ENCODE peak calls at places on chromosomes 12 and 14, in six cellular contexts. D is IMR-90, O is H9, J is trophoblast cell, V is H1, W is neuronal stem cell. Y is an unnamed sample.

GRCh38 chr14:89977668-89978067 is 21.9 kb downstream of the TDP1 start:
- DNase-seq in W (no peak), O (no peak), D (no peak), J (no peak), V (no peak), Y (no peak)

GRCh38 chr14:31205681-31206535 is 1.7 kb downstream of the HECTD1 start:
- DNase-seq in J (peak; percentile 73), V (no peak), D (peak; percentile 88), W (no peak), O (no peak), Y (peak; percentile 78)

GRCh38 chr14:105385698-105386365 is 12.5 kb upstream of the TEX22 start:
- DNase-seq in W (no peak), D (no peak), O (no peak), V (no peak), J (peak; percentile 59), Y (no peak)

GRCh38 chr14:50351016-50351415 is 38.9 kb downstream of the DMAC2L start:
- DNase-seq in J (no peak), D (peak; percentile 55), W (no peak), O (no peak), V (no peak), Y (peak; percentile 47)

GRCh38 chr14:70525691-70526090 is 9.1 kb downstream of the ADAM20 start:
- DNase-seq in O (no peak), V (no peak), D (no peak), J (no peak), W (no peak), Y (no peak)

GRCh38 chr12:111685322-111685810 is 390 bp downstream of the BRAP start:
- DNase-seq in J (no peak), D (no peak), V (no peak), W (no peak), O (no peak), Y (no peak)

GRCh38 chr12:106088246-106089200 is 50.2 kb downstream of the NUAK1 start:
- DNase-seq in V (no peak), W (no peak), O (no peak), D (no peak), J (no peak), Y (no peak)

GRCh38 chr14:55206175-55206574 is 14.8 kb upstream of the DLGAP5 start:
- DNase-seq in W (no peak), V (no peak), D (no peak), J (no peak), O (no peak), Y (no peak)

GRCh38 chr12:54658306-54659264 is 10.4 kb upstream of the DCD start:
- DNase-seq in V (peak; percentile 53), W (no peak), O (peak; percentile 92), D (peak; percentile 6), J (peak; percentile 94), Y (no peak)

GRCh38 chr14:100536721-100537700 is 50.2 kb downstream of the BEGAIN start:
- DNase-seq in D (no peak), J (no peak), O (peak; percentile 26), V (no peak), W (no peak), Y (no peak)

GRCh38 chr14:37167151-37168047 is 5.0 kb downstream of the SLC25A21 start:
- DNase-seq in V (peak; percentile 60), W (no peak), J (no peak), D (no peak), O (peak; percentile 85), Y (no peak)

GRCh38 chr14:29740491-29740890 is 187.2 kb downstream of the PRKD1 start:
- DNase-seq in V (no peak), D (no peak), O (no peak), J (no peak), W (no peak), Y (no peak)

GRCh38 chr14:29741909-29742401 is 185.7 kb downstream of the PRKD1 start:
- DNase-seq in D (peak; percentile 57), V (no peak), J (no peak), O (no peak), W (no peak), Y (peak; percentile 7)

GRCh38 chr14:29738950-29739349 is 188.7 kb downstream of the PRKD1 start:
- DNase-seq in D (no peak), O (no peak), J (no peak), V (no peak), W (no peak), Y (no peak)

GRCh38 chr14:29745863-29746262 is 181.8 kb downstream of the PRKD1 start:
- DNase-seq in J (no peak), W (no peak), O (no peak), V (no peak), D (no peak), Y (no peak)

GRCh38 chr14:29743566-29743965 is 184.1 kb downstream of the PRKD1 start:
- DNase-seq in W (no peak), J (no peak), D (no peak), V (no peak), O (no peak), Y (no peak)
- H4K91ac ChIP-seq in W (no peak overlapping the region), J (no peak overlapping the region), D (no peak overlapping the region), V (no peak overlapping the region), O (no peak overlapping the region), Y (no peak overlapping the region)

GRCh38 chr14:91396959-91397815 is 20.4 kb downstream of the CCDC88C start:
- DNase-seq in D (no peak), V (no peak), J (no peak), O (peak; percentile 60), W (no peak), Y (no peak)
- H3K4me2 ChIP-seq in D (no peak overlapping the region), V (peak overlapping the region; percentile 46), J (no peak overlapping the region), O (peak overlapping the region; percentile 24), W (no peak overlapping the region), Y (no peak overlapping the region)

GRCh38 chr14:96362071-96362964 is 823 bp downstream of the ATG2B start:
- DNase-seq in D (peak; percentile 30), V (no peak), O (no peak), W (no peak), J (peak; percentile 55), Y (peak; percentile 66)

GRCh38 chr14:96362965-96363750 is at the start of the genes ATG2B and GSKIP:
- DNase-seq in O (peak; percentile 93), D (peak; percentile 85), V (peak; percentile 70), J (peak; percentile 92), W (peak; percentile 96), Y (peak; percentile 92)

GRCh38 chr14:96363751-96364336 is 518 bp downstream of the GSKIP start:
- DNase-seq in V (no peak), O (peak; percentile 46), D (peak; percentile 31), J (peak; percentile 64), W (no peak), Y (peak; percentile 70)

GRCh38 chr14:96368534-96368933 is 5.2 kb downstream of the GSKIP start:
- DNase-seq in W (no peak), D (no peak), V (no peak), J (no peak), O (no peak), Y (no peak)

DNA sequence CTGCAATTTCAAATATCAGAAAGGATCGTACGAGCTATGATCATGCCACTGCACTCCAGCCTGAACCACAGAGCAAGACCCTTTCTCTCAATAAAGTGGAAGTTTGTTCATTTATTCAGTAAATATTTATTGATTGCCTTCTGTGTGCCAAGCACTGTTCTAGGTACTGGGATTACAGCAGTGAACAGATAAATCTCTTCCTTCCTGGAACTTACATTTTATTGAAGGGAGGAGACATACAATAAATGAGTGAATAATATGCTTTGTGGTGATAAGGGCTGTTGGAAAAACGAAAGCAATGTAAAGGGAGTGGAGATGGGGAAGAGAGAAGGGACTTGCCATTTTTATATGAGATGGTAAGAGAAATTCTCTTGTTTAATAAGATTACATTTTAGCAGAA is 1.6 kb downstream of the GSKIP start:
- DNase-seq in W (no peak), D (no peak), J (no peak), V (no peak), O (no peak), Y (no peak)
- H4K91ac ChIP-seq in W (no peak overlapping the region), D (no peak overlapping the region), J (no peak overlapping the region), V (no peak overlapping the region), O (no peak overlapping the region), Y (no peak overlapping the region)

GRCh38 chr14:38255408-38255672 is 553 bp downstream of the CLEC14A start:
- DNase-seq in O (no peak), D (no peak), J (no peak), W (no peak), V (no peak), Y (peak; percentile 49)
- H3K4me2 ChIP-seq in O (peak overlapping the region; percentile 72), D (peak overlapping the region; percentile 46), J (peak overlapping the region; percentile 80), W (peak overlapping the region; percentile 98), V (peak overlapping the region; percentile 87), Y (peak overlapping the region; percentile 76)

GRCh38 chr12:113581342-113581741 is 109.7 kb upstream of the LHX5 start:
- DNase-seq in W (no peak), D (no peak), O (no peak), J (no peak), V (no peak), Y (no peak)
- H4K91ac ChIP-seq in W (no peak overlapping the region), D (no peak overlapping the region), O (no peak overlapping the region), J (no peak overlapping the region), V (no peak overlapping the region), Y (no peak overlapping the region)

DNA sequence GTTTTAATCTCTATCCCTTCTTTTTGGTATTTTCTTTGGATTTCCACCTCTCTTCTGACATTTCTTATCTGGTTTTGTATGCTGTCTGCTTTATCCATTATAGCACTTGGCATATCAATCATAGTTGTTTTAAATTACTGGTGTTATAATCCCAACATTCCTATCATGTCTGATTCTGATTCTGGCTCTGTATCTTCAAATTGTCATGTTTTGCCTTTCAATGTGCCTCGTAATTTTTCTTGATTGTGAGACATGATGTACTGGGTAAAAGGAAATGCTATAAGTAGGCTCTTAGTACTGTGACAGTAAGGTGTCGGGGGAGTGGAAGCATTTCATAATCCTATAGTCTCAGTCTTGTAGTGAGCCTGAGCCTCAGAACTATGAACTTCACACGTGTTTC is 729.3 kb upstream of the NOVA1 start:
- DNase-seq in W (no peak), J (no peak), V (no peak), D (no peak), O (no peak), Y (no peak)
- H3K4me2 ChIP-seq in W (no peak overlapping the region), J (no peak overlapping the region), V (no peak overlapping the region), D (no peak overlapping the region), O (no peak overlapping the region), Y (no peak overlapping the region)

DNA sequence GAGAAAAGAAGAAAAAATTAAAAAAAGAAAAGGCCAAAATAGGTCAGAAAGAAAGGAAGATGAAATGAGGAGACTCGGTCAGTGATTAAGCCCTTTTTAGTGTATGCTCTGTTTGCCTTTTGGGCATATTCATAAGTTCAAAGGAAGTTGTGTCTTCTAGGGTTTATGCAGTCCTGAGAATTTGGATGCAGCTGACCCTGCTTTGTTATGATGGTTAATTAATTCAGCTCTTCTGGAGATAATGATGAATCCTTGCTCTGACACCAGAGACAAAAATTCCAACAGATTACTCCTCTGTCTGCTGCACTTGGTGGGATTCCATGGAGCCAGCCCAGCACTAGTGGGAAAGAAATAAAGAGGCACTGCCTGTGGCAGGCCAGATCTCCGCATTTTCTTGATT is 4.5 kb upstream of the SLC7A8 start:
- DNase-seq in D (no peak), O (no peak), V (no peak), J (no peak), W (no peak), Y (no peak)
- H4K91ac ChIP-seq in D (no peak overlapping the region), O (no peak overlapping the region), V (no peak overlapping the region), J (no peak overlapping the region), W (no peak overlapping the region), Y (no peak overlapping the region)

Y was measured in mesenchymal stem cell.